ENCODE peak calls at places on chromosomes 4 and X, in five cellular contexts. N, P, Y, A and U are unnamed samples. For H3K9me3 and H3K4me1, the result is how much of the 10 kb centered on the place peaks cover.

GRCh38 chrX:134236690-134237362 is at the start of gene CCDC160:
- DNase-seq in A (no peak), N (no peak), P (no peak), Y (peak), U (peak)

GRCh38 chr4:138406881-138407280 is 164.7 kb upstream of the SLC7A11 start:
- DNase-seq in Y (no peak), N (no peak), P (peak), A (peak), U (no peak)

GRCh38 chrX:16282209-16282608 is 114.9 kb downstream of the MAGEB17 start:
- DNase-seq in N (no peak), A (no peak), P (no peak), Y (no peak), U (no peak)

GRCh38 chrX:33465137-33465536 is 253.8 kb upstream of the DMD start:
- DNase-seq in N (no peak), A (no peak), P (no peak), Y (no peak), U (no peak)

GRCh38 chrX:153969125-153969903 is 2.3 kb downstream of the HCFC1 start:
- DNase-seq in N (no peak), A (no peak), Y (no peak), P (no peak), U (peak)

GRCh38 chrX:130704053-130705038 is 198.7 kb downstream of the ENOX2 start:
- DNase-seq in Y (no peak), N (no peak), A (peak), P (peak), U (no peak)

GRCh38 chr4:53558061-53558801 is 33.1 kb downstream of the LNX1 start:
- DNase-seq in A (peak), N (no peak), Y (no peak), P (peak), U (no peak)

GRCh38 chr4:167721574-167721973 is 370.8 kb upstream of the ANXA10 start:
- DNase-seq in N (no peak), A (no peak), Y (no peak), P (no peak), U (no peak)

GRCh38 chr4:74451214-74451661 is 6.3 kb downstream of the AREG start:
- DNase-seq in Y (no peak), P (peak), A (peak), N (no peak), U (no peak)

GRCh38 chrX:47579537-47579936 is 2.7 kb upstream of the TIMP1 start:
- DNase-seq in A (peak), N (no peak), Y (no peak), P (no peak), U (no peak)

GRCh38 chrX:67893931-67894330 is 350.1 kb downstream of the AR start:
- DNase-seq in A (peak), Y (no peak), N (no peak), P (peak), U (no peak)

DNA sequence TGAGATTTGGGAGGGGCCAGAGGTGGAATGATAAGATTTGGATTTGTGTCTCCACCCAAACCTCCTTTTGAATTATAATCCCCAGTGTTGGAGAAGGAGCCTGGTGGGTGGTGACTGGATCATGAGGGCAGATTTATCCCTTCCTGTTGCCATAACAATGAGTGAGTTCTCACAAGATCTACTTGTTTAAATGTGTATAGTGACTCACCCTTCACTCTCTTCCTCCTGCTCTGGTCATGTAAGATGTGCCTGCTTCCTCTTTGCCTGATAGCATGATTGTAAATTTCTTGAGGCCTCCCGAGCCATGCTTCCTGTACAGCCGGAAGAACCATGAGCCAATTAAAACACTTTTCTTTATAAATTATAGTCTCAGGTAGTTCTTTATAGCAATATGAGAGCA is 348.6 kb downstream of the AR start:
- DNase-seq in A (no peak), N (no peak), P (no peak), Y (no peak), U (no peak)
- H3K9me3 ChIP-seq in A (under half), N (under half), P (under half), Y (under half), U (under half)

GRCh38 chr4:11546391-11547160 is 117.9 kb upstream of the HS3ST1 start:
- DNase-seq in P (peak), Y (no peak), N (no peak), A (peak), U (no peak)
- H3K4me1 ChIP-seq in P (half or more), Y (under half), N (under half), A (under half), U (under half)

DNA sequence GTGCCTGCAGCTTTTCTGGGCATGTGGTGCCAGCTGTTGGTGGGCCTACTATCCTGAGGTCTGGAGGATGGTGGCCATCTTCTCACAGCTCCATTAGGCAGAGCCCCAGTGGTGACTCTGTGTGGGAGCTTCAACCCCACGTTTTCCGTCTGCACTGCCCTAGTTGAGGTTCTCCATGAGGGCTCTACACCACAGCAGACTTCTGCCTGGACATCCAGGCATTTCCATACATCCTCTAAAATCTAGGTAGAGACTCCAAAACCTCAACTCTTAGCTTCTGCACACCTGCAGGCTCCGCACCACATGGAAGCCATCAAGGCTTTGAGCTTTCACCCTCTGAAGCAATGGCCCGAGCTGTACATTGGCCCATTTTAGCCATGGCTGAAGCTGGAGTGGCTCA is 153.3 kb upstream of the PGRMC2 start:
- DNase-seq in Y (no peak), P (no peak), A (no peak), N (no peak), U (no peak)
- H3K9me3 ChIP-seq in Y (under half), P (under half), A (under half), N (under half), U (under half)

GRCh38 chr4:153247116-153247490 is 42.9 kb downstream of the TRIM2 start:
- DNase-seq in N (no peak), Y (no peak), P (no peak), A (no peak), U (no peak)

GRCh38 chr4:153243464-153243863 is 39.2 kb downstream of the TRIM2 start:
- DNase-seq in A (no peak), N (no peak), P (no peak), Y (no peak), U (no peak)

GRCh38 chr4:153246446-153247115 is 42.3 kb downstream of the TRIM2 start:
- DNase-seq in Y (no peak), N (no peak), P (no peak), A (no peak), U (no peak)

GRCh38 chr4:153244969-153245368 is 40.7 kb downstream of the TRIM2 start:
- DNase-seq in N (no peak), P (no peak), Y (no peak), A (no peak), U (no peak)

GRCh38 chr4:153245775-153246174 is 41.5 kb downstream of the TRIM2 start:
- DNase-seq in A (no peak), P (no peak), N (no peak), Y (no peak), U (no peak)
- H3K4me1 ChIP-seq in A (under half), P (under half), N (under half), Y (half or more), U (under half)

DNA sequence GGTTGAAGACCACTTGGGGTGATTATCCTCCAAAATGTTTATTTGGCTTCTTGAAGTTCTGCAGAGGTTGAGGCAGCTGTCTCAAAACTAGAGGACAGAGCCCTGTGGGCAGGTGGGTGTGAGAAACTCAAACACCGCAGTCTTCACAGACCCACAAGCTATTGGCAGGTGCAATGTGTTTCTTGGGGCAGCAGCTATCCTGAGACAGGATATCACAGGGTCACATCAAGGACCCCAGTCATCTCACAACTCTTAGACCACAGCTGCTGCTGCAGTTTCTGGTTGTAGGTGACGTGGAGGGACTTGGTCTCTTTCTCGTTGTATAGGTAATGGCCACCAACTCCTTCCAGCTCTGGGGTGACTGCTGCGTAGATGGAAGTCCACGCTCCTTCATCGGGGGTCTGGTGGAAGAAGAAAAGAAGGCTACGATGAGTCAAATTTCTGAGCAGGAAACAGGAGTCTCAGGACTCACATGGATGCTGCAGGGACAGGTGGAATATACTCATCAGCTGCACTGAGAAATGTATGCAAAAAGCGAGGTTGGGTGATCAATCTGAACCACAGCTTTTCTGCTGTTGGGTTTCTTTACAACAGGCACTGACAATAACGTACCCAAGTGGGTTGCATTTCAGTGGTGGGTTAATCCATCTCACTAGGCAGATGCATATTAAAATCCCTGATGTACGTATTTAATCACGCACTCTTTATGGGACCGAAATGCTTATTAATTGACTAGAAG is 279.8 kb downstream of the DHRSX start:
- DNase-seq in Y (no peak), N (no peak), A (no peak), P (no peak), U (no peak)
- H3K9me3 ChIP-seq in Y (half or more), N (under half), A (under half), P (under half), U (under half)

GRCh38 chr4:1711055-1711905 is 839 bp downstream of the SLBP start:
- DNase-seq in A (peak), P (peak), Y (peak), N (peak), U (no peak)
- H3K4me1 ChIP-seq in A (under half), P (under half), Y (half or more), N (under half), U (under half)

DNA sequence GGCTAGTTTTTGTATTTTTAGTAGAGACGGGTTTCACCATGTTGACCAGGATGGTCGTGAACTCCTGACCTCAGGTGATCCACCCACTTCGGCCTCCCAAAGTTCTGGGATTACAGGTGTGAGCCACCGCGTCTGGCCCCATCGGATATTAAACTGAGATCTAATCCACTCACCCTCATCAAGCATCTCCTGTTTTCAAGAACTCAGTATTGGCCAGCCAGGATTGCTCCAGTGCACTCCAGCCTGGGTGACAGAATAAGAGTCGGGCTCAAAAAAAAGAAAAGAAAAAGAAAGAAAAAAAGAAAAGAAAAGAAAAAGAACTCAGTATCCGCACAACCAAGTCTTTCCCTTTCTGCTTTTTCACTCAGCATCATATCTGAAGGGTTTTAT is 167.6 kb downstream of the OR13H1 start:
- DNase-seq in N (no peak), P (no peak), A (no peak), Y (no peak), U (no peak)
- H3K9me3 ChIP-seq in N (under half), P (under half), A (under half), Y (under half), U (under half)